ENCODE peak calls at places on chromosomes 1 and 21, in eight cellular contexts. J is ascending aorta, G is ovary, Y is SK-N-SH, E is lower leg skin, S is body of pancreas, O is AG09309, D is cardiac fibroblast. I is an unnamed sample.

GRCh38 chr1:229440821-229441537 is 7.1 kb upstream of the ACTA1 start:
- DNase-seq in S (no peak), J (no peak), O (peak), G (no peak), E (no peak), D (peak), Y (no peak), I (peak)

GRCh38 chr1:165134431-165134830 is 222.1 kb downstream of the LMX1A start:
- DNase-seq in G (no peak), O (no peak), D (no peak), E (no peak), Y (no peak), S (no peak), J (no peak), I (no peak)

GRCh38 chr1:162007485-162007884 is 16.2 kb downstream of the OLFML2B start:
- DNase-seq in J (no peak), O (no peak), Y (no peak), E (no peak), G (no peak), S (no peak), D (no peak), I (no peak)

GRCh38 chr1:77313491-77313890 is 31.7 kb downstream of the AK5 start:
- DNase-seq in J (no peak), Y (peak), G (no peak), O (no peak), D (peak), E (no peak), S (no peak), I (peak)

GRCh38 chr1:67685558-67686271 is 714 bp downstream of the GADD45A start:
- DNase-seq in Y (peak), E (peak), D (peak), S (peak), O (no peak), G (peak), J (no peak), I (no peak)

GRCh38 chr21:32279377-32279680 is 480 bp upstream of the MIS18A start:
- DNase-seq in O (no peak), E (no peak), G (no peak), S (no peak), J (no peak), Y (no peak), D (no peak), I (no peak)

GRCh38 chr1:16905112-16905855 is 9.5 kb downstream of the RNU1-2 start:
- DNase-seq in S (peak), Y (no peak), O (peak), D (no peak), G (no peak), J (no peak), E (no peak), I (peak)

GRCh38 chr1:7932524-7933149 is 8.0 kb downstream of the TNFRSF9 start:
- DNase-seq in S (no peak), O (no peak), G (no peak), D (no peak), J (no peak), E (no peak), Y (peak), I (no peak)

GRCh38 chr1:35463232-35463631 is 94.0 kb downstream of the KIAA0319L start:
- DNase-seq in Y (no peak), S (no peak), J (no peak), G (no peak), D (no peak), E (no peak), O (no peak), I (no peak)

GRCh38 chr1:235416662-235417049 is 49.4 kb downstream of the TBCE start:
- DNase-seq in O (no peak), G (no peak), S (no peak), E (no peak), D (peak), J (no peak), Y (no peak), I (peak)

GRCh38 chr21:29078884-29079765 is 5.7 kb upstream of the CCT8 start:
- DNase-seq in Y (no peak), O (no peak), S (peak), E (peak), J (no peak), D (no peak), G (no peak), I (no peak)

DNA sequence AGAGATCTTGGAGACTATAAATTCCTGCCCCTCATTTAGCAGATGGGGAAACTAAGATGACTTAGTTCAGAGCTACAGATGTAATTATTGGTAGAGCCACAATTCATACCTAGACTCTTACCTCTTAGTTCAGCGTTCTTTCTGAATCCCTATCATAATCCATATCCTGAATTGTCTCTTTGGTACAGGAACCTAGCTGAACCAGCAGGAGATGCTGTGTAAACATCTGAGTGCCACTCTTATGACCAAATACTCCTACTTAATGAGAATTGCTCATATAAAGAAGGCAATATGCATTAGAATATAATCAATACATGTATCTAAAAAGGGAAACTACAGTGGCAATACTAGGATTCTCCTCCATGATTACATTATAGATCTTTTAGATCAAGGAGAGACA is 459.0 kb downstream of the SIPA1L2 start:
- DNase-seq in Y (no peak), G (no peak), E (no peak), O (no peak), D (no peak), J (no peak), S (no peak), I (peak)
- TF ChIP-seq CTCF in Y (no peak), G (no peak), E (no peak), O (peak), D (no peak), J (no peak), S (no peak), I (peak)

GRCh38 chr1:159190441-159190840 is 14.2 kb upstream of the ACKR1 start:
- DNase-seq in O (no peak), J (no peak), G (no peak), D (no peak), Y (no peak), S (no peak), E (no peak), I (no peak)

GRCh38 chr1:159187647-159188374 is 16.4 kb downstream of the CADM3 start:
- DNase-seq in D (no peak), Y (no peak), G (no peak), S (no peak), O (no peak), J (no peak), E (no peak), I (no peak)

GRCh38 chr1:159185121-159185520 is 13.7 kb downstream of the CADM3 start:
- DNase-seq in E (no peak), D (no peak), O (no peak), G (no peak), S (no peak), J (no peak), Y (no peak), I (peak)

GRCh38 chr1:159184201-159184600 is 12.8 kb downstream of the CADM3 start:
- DNase-seq in D (no peak), Y (no peak), G (no peak), O (no peak), S (no peak), E (no peak), J (no peak), I (no peak)

DNA sequence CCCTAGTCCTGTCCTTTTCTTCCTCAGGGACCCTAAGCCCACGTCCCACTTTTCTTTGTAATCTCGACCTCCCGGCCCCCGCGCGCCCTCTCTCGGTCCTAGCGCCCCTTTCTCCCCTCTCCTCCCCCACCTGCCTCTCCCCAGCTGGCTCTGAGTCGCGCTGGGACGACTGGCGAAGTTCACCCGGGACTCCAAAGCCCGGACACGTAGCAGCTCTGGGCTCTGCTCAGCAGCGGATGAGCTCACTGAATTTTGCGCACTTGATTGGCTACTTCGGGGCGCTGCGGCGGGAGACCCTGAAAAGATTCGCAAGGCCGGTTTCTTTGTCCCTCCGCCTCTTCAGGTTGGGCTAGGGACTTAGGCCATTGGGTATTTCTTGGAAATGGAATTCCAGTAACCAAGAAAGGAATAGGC is 16.3 kb upstream of the ACKR1 start:
- DNase-seq in J (no peak), O (no peak), E (no peak), S (peak), Y (no peak), G (peak), D (peak), I (peak)
- H3K4me3 ChIP-seq in J (peak), O (no peak), E (peak), S (no peak), Y (no peak), G (peak), D (peak), I (no peak)

DNA sequence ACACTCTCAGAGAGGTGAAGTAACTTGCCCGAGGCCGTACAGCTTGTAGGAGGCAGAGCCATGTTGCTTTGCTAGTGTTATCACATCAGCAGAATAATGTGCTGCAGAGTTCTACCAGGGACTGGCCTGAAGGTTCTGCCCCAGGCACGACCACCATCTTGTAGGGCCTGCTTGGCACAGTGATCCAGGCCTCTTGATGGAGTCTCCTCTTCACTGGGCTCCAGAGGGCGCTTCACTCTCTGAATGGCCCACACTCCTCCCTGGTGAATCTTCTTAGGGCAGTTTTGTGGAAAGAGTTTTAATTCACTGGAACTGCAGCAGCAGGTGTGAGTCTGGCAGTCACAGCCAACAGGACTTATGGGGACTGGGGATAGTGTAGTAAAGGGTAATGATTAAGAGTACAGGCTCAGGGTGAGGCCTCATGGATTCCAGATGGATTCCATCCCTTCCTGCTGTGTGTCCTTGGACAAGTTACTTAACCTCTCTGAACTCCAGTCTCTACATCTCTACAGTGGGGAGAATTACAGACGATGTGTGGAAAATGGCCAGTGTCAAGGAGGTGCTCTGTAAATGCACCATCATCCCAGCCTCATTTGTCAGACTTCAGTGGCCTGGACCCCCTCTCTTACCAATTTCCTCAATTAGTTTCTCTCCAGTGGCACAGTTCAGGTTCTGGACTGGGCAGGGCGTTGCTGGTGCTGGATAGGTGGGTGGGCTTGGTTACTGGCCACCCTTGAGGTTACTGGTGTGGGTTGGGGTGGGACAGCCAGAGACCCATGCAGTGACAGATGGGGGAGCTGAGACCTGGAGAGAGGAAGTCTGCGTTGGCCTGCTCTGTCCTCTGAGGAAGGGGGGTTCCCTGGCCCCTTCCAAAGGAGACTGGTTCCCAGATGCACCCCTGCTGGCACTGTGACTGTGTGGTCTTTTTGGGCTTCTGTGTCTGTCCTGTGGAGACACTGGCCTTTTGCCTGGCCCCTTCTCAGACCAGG is 45.9 kb upstream of the CSF3R start:
- DNase-seq in Y (no peak), S (no peak), J (no peak), D (no peak), G (no peak), O (no peak), E (no peak), I (no peak)
- TF ChIP-seq CTCF in Y (peak), S (no peak), J (no peak), D (no peak), G (no peak), O (no peak), E (no peak), I (no peak)

DNA sequence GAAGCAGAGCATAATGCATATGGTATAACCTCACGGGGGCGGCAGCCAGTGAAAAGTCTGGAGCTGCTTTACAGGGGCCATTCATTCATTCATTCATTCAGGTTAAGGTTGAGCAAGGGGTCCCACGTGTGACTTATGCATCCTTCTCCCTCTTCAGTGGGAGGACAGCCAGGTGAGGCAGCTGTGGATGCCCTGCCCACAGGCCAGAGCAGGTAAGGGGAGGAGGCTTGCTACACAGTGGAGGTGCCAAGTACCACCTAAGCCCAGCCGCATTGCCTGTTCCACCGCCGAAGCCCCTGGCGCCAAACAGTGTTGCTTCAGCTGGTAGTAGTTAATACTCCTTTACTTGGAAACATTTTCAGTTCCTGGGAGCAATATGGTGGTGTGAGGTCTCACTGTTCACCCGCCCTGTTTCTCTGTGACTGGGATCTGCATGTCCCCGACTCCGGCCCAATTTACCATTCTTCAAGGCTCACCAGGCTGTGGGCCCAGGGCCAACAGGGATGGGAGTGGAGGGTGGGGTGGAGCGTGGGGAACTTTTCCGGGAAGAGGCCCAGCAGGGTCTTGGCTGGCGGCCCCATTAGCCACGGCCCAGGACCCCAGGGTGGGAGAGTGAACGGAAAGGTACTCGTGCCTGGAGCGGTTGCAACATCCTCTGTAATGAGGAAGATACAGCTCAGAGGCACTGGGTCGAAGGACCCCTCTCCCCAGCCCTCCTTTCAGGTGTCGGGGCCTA is 722 bp upstream of the PODN start:
- DNase-seq in G (peak), Y (no peak), J (no peak), E (peak), O (no peak), D (no peak), S (no peak), I (no peak)
- H3K4me3 ChIP-seq in G (peak), Y (peak), J (peak), E (peak), O (peak), D (peak), S (no peak), I (no peak)

GRCh38 chr1:87450615-87451209 is 122.0 kb downstream of the LMO4 start:
- DNase-seq in J (no peak), D (no peak), O (no peak), Y (no peak), E (no peak), S (no peak), G (no peak), I (peak)
- TF ChIP-seq CTCF in J (no peak), D (no peak), O (no peak), Y (no peak), E (no peak), S (no peak), G (no peak), I (peak)

GRCh38 chr1:21931171-21932093 is 5.7 kb downstream of the HSPG2 start:
- DNase-seq in G (peak), E (no peak), J (peak), Y (no peak), D (peak), O (peak), S (peak), I (peak)

GRCh38 chr1:21935393-21935804 is 1.7 kb downstream of the HSPG2 start:
- DNase-seq in E (no peak), D (no peak), G (no peak), S (no peak), Y (no peak), J (no peak), O (no peak), I (no peak)

GRCh38 chr1:21932127-21932526 is 5.0 kb downstream of the HSPG2 start:
- DNase-seq in O (peak), S (no peak), G (no peak), J (no peak), E (peak), Y (no peak), D (peak), I (peak)

GRCh38 chr1:21935891-21936365 is 1.2 kb downstream of the HSPG2 start:
- DNase-seq in Y (no peak), S (peak), E (no peak), D (no peak), G (no peak), J (no peak), O (no peak), I (peak)

DNA sequence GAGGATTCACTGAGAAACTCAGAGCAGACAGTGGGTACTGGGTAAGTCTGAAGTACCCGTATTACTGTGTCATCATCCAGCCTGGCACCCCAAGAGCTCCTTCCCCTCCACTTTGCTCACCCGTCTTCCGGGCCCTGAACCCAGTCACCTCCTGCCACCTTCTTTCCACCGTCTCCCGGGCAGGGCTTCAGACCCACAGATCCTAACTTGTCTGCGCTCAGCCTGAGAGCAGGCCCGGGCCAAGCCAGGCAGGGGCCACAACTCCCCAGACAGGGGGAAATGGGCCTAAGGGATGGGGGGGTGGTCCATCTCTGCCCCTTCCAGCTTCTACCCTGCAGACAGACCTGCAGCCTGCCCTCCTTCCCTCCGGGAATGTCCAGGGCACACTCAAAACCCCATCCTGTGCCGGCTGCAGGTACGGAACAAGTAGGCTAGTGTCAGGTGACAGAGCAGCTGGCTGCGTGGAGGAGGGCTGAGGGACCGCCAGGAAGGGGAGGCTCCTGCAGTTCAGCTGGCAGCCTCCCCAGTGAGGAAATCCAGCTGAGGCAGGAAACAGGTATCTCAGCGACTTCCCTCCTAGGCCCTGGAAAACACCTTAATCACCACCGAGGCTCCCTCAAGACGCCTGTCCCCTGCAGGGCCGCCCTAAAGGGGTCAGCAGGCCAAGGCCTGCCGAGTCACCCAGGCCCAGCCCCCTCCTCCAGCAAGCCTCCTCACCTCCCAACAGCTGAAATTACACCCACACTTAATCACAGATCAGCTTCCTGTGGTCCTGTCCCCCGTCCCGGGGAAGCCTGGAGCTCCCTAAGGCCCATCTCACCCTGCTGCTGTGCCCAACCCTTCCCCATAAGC is 3.5 kb downstream of the HSPG2 start:
- DNase-seq in Y (no peak), D (no peak), G (peak), E (peak), S (peak), O (no peak), J (no peak), I (peak)
- H3K4me3 ChIP-seq in Y (no peak), D (peak), G (no peak), E (no peak), S (no peak), O (no peak), J (peak), I (peak)

DNA sequence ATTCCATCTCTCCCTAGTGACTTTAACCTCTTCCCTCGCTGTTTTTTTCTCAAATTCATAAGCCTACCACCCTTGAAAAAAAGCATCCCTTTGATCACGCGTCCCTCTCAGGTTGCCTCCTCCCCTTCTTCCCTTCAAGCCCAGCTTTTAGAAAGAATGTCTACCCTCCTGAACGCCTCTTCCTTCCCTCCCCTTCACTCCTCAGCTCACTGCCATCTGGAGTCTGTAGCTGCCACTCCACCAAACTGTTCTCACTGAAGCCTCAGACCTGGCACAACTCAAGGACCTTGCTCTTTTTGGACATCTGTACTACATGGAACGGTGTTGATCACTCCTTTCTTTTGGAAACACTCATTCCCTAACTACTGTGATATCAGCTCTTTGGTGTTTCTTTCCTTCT is 80.6 kb downstream of the SLC25A24 start:
- DNase-seq in G (no peak), J (no peak), E (no peak), S (no peak), Y (no peak), D (no peak), O (no peak), I (no peak)
- TF ChIP-seq CTCF in G (no peak), J (no peak), E (no peak), S (no peak), Y (no peak), D (no peak), O (no peak), I (no peak)

I was measured in bronchial epithelial cell.